ENCODE peak calls at places on chromosome 1, in ten cellular contexts. R, P, T, V, M, L, F, E, U and I are unnamed samples.

GRCh38 chr1:24201941-24202440 is 14.9 kb upstream of the IFNLR1 start:
- DNase-seq in E (peak), F (peak), L (peak), T (peak), R (peak), V (peak), U (no peak), M (peak), P (peak), I (peak)

GRCh38 chr1:239816090-239816812 is 275.4 kb upstream of the FMN2 start:
- DNase-seq in E (peak), V (no peak), P (peak), F (no peak), R (no peak), L (no peak), U (no peak), M (peak), T (peak), I (no peak)

GRCh38 chr1:157505481-157506272 is 46.6 kb downstream of the FCRL5 start:
- DNase-seq in L (no peak), P (no peak), U (peak), M (peak), T (peak), F (peak), V (no peak), E (peak), R (peak), I (peak)

GRCh38 chr1:177385760-177386698 is 215.3 kb downstream of the BRINP2 start:
- DNase-seq in F (peak), M (no peak), U (peak), P (no peak), R (no peak), E (no peak), V (no peak), T (no peak), L (no peak), I (no peak)

GRCh38 chr1:42913426-42914091 is 45.1 kb downstream of the SLC2A1 start:
- DNase-seq in V (no peak), F (peak), R (peak), U (peak), M (peak), E (peak), T (peak), P (no peak), L (no peak), I (peak)

GRCh38 chr1:62022348-62022747 is 172.3 kb upstream of the L1TD1 start:
- DNase-seq in F (peak), E (no peak), V (no peak), L (no peak), R (no peak), U (no peak), M (no peak), T (no peak), P (no peak), I (no peak)

GRCh38 chr1:17199267-17200044 is 5.5 kb upstream of the PADI1 start:
- DNase-seq in R (no peak), V (no peak), F (no peak), M (no peak), P (peak), T (no peak), E (no peak), L (peak), U (no peak), I (no peak)

GRCh38 chr1:154970631-154971340 is at the start of gene SHC1:
- DNase-seq in P (peak), R (peak), F (peak), L (peak), E (peak), M (peak), V (peak), U (no peak), T (peak), I (peak)

GRCh38 chr1:196193891-196194559 is 414.2 kb downstream of the KCNT2 start:
- DNase-seq in U (no peak), V (no peak), P (no peak), T (no peak), F (no peak), M (no peak), E (no peak), R (no peak), L (no peak), I (no peak)

DNA sequence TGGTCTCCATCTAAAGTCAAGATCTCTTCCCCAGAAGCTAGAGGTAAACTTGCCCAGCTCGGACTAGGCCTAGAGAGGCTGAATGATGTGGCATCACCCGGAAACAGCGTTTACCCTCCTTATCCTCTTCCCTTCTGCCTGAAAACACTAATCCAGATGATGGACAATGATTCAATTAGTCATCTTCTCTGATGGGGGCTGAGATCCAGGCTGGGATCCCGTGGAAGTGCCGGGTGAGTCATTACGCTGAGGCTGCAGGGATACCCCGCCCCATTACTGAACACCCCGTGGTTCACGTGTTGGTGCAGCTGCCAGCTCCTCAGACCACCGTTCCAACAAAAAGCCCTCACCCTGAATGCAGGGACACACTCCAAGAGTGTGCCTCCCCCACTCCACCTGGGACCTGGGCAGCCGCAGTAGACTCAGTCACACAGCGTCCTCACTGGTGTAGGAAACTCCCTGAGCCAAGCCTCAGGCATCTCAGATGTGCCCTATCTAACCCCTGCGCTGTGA is 2.0 kb downstream of the S100A6 start:
- DNase-seq in F (no peak), V (no peak), P (peak), U (no peak), L (peak), R (peak), T (peak), M (peak), E (no peak), I (peak)
- H3K4me3 ChIP-seq in F (peak), V (peak), P (peak), U (no peak), L (peak), R (no peak), T (peak), M (peak), E (peak), I (peak)

GRCh38 chr1:54225378-54225777 is 25.4 kb downstream of the MRPL37 start:
- DNase-seq in L (no peak), M (no peak), R (no peak), V (no peak), P (no peak), T (no peak), E (no peak), U (no peak), F (peak), I (no peak)
- TF ChIP-seq POLR2AphosphoS5 in L (no peak), M (no peak), R (no peak), V (no peak), P (no peak), T (no peak), E (no peak), U (no peak), F (no peak), I (no peak)

GRCh38 chr1:26094677-26095383 is 16.8 kb upstream of the PDIK1L start:
- DNase-seq in F (peak), T (no peak), E (no peak), M (no peak), U (no peak), V (no peak), L (peak), P (peak), R (peak), I (peak)
- TF ChIP-seq EP300 in F (no peak), T (no peak), E (no peak), M (no peak), U (no peak), V (peak), L (no peak), P (no peak), R (peak), I (peak)

DNA sequence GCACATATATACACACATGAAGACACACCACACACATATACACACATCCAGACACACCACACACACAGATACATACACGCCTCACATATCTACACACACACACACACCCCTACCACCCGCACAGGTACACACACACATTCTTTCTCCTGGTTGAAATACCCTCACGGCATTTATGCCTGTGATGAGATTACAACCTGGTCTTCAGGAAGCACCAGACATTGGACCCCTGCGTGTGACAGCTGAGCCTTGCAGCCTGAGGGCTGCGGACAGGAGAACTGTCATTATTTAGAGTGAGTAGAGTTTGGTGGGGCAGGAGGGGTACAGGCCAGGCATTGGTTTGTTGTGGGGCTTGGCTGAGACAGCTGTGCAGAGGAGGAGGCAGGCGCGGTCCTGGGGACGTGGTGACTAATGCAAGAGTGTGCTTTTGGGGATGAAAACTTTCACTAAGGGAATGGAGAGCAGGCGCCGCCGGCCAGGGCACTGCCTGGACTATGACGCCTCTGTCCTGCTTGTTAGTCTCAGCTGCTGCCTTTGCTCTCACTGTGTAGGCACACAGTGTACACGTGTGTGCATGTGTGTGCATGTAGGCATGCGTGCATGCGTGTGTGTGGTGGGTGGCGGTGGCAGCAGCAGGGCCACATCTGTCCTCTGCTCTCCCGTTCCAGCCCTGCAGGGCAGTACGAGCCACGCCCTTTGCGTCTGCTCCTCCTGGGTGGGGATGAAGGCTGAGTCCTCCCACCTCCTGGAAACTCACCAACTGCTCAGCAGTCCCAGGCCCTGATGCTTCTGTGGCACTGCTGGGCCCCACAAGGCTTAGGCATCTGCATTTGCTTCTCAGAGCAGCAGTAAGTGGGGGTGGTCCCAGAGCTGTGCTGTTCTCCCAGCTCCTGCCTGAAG is 57.6 kb downstream of the SPSB1 start:
- DNase-seq in L (no peak), M (no peak), R (no peak), P (no peak), V (no peak), E (no peak), F (no peak), T (no peak), U (no peak), I (no peak)
- H3K4me3 ChIP-seq in L (no peak), M (no peak), R (no peak), P (no peak), V (no peak), E (no peak), F (no peak), T (no peak), U (no peak), I (no peak)

GRCh38 chr1:47437518-47438320 is at the start of gene FOXD2:
- DNase-seq in E (peak), P (peak), M (peak), L (peak), F (peak), T (peak), U (peak), V (peak), R (peak), I (peak)
- TF ChIP-seq POLR2AphosphoS5 in E (peak), P (peak), M (no peak), L (no peak), F (no peak), T (peak), U (no peak), V (peak), R (no peak), I (no peak)

GRCh38 chr1:168297019-168297418 is 16.3 kb downstream of the TBX19 start:
- DNase-seq in T (no peak), R (no peak), V (no peak), L (no peak), P (no peak), E (no peak), M (no peak), U (no peak), F (no peak), I (no peak)
- TF ChIP-seq EP300 in T (no peak), R (no peak), V (no peak), L (no peak), P (no peak), E (no peak), M (no peak), U (no peak), F (no peak), I (no peak)

GRCh38 chr1:230643887-230644286 is 1.6 kb downstream of the COG2 start:
- DNase-seq in R (peak), V (no peak), F (no peak), P (no peak), L (no peak), M (no peak), U (no peak), T (peak), E (no peak), I (no peak)
- H3K4me3 ChIP-seq in R (peak), V (no peak), F (peak), P (no peak), L (peak), M (peak), U (peak), T (no peak), E (peak), I (no peak)

GRCh38 chr1:100463809-100464424 is 74.0 kb upstream of the GPR88 start:
- DNase-seq in U (no peak), F (peak), M (peak), V (no peak), L (no peak), P (peak), R (peak), E (peak), T (no peak), I (peak)
- TF ChIP-seq POLR2AphosphoS5 in U (no peak), F (no peak), M (no peak), V (no peak), L (no peak), P (no peak), R (no peak), E (no peak), T (no peak), I (no peak)